ENCODE peak calls at places on chromosomes 4 and X, in four cellular contexts. One of them, this sample, is unnamed.

GRCh38 chr4:120855307-120856001 is 67.1 kb downstream of the PRDM5 start:
- DNase-seq in H9: no peak
- DNase-seq in H1: no peak
- DNase-seq in mesenchymal stem cell: no peak
- DNase-seq in this sample: no peak

GRCh38 chr4:7971881-7972500 is 32.3 kb upstream of the AFAP1 start:
- DNase-seq in H9: no peak
- DNase-seq in H1: no peak
- DNase-seq in mesenchymal stem cell: no peak
- DNase-seq in this sample: no peak

GRCh38 chr4:1795304-1796195 is 2.5 kb downstream of the FGFR3 start:
- DNase-seq in H9: no peak
- DNase-seq in H1: no peak
- DNase-seq in mesenchymal stem cell: no peak
- DNase-seq in this sample: no peak

GRCh38 chr4:122542411-122543236 is 78.2 kb downstream of the IL21 start:
- DNase-seq in H9: no peak
- DNase-seq in H1: no peak
- DNase-seq in mesenchymal stem cell: peak; percentile 79
- DNase-seq in this sample: no peak

GRCh38 chr4:164761233-164761632 is 7.3 kb downstream of the SMIM31 start:
- DNase-seq in H9: no peak
- DNase-seq in H1: no peak
- DNase-seq in mesenchymal stem cell: no peak
- DNase-seq in this sample: no peak

GRCh38 chr4:84878090-84878489 is 88.4 kb downstream of the WDFY3 start:
- DNase-seq in H9: no peak
- DNase-seq in H1: no peak
- DNase-seq in mesenchymal stem cell: peak; percentile 83
- DNase-seq in this sample: no peak

GRCh38 chrX:134803060-134803459 is 144.8 kb upstream of the PLAC1 start:
- DNase-seq in H9: no peak
- DNase-seq in H1: no peak
- DNase-seq in mesenchymal stem cell: no peak
- DNase-seq in this sample: no peak

GRCh38 chr4:188372051-188372450 is 232.8 kb downstream of the TRIML1 start:
- DNase-seq in H9: no peak
- DNase-seq in H1: no peak
- DNase-seq in mesenchymal stem cell: peak; percentile 8
- DNase-seq in this sample: no peak

GRCh38 chr4:110472583-110473329 is 3.2 kb upstream of the ENPEP start:
- DNase-seq in H9: peak; percentile 52
- DNase-seq in H1: peak; percentile 57
- DNase-seq in mesenchymal stem cell: no peak
- DNase-seq in this sample: no peak

GRCh38 chrX:56795309-56795868 is 66.3 kb downstream of the NBDY start:
- DNase-seq in H9: no peak
- DNase-seq in H1: no peak
- DNase-seq in mesenchymal stem cell: no peak
- DNase-seq in this sample: no peak

GRCh38 chrX:72258174-72258573 is 18.9 kb downstream of the RPS4X start:
- DNase-seq in H9: no peak
- DNase-seq in H1: no peak
- DNase-seq in mesenchymal stem cell: peak; percentile 68
- DNase-seq in this sample: no peak
- H3K4me2 ChIP-seq in H9: no peak overlapping the region
- H3K4me2 ChIP-seq in H1: no peak overlapping the region
- H3K4me2 ChIP-seq in mesenchymal stem cell: no peak overlapping the region
- H3K4me2 ChIP-seq in this sample: no peak overlapping the region

GRCh38 chr4:15031993-15032660 is 29.8 kb downstream of the CPEB2 start:
- DNase-seq in H9: no peak
- DNase-seq in H1: no peak
- DNase-seq in mesenchymal stem cell: peak; percentile 27
- DNase-seq in this sample: no peak
- H3K4me1 ChIP-seq in H9: no peaks in the 10 kb centered on the region
- H3K4me1 ChIP-seq in H1: no peaks in the 10 kb centered on the region
- H3K4me1 ChIP-seq in mesenchymal stem cell: no peaks in the 10 kb centered on the region
- H3K4me1 ChIP-seq in this sample: no peaks in the 10 kb centered on the region

DNA sequence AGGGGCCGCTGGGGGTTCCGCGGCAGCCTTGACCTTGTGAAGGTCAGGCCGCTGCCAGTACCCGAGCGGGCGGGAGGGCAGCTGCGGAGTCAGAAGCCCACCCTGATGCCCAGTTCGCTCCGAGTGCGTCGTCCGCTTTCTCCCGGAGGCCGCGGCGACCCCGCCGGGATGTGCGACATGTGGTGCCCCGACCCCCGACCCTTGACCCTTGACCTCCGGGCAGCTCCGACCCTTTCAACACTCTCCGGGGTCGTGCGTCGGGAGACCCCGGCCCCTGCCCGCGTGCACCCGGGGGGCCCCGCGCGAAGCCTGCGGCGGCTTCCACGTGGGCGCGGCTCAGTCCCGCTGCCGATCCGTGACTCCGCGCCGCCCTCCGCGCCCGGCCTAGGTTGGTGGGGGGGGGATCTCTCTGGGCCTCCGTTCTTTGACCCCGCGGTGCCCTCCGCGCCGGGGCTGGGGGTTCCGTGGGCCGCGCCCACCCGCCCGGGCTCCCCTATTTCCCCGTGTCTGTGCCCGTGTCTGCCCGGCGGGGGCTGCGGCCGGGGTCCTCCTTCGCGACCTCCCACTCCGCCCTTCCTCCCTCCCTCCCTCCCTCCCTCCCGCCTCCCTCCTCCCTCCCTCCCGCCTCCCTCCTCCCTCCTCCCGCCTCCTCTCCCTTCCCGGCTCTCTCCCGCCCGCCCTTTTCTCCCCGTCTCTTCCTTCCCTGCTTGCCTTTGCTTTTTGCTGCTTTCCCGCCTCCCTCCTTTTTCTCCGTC is 640 bp upstream of the SLC25A6 start:
- DNase-seq in H9: peak; percentile 74
- DNase-seq in H1: no peak
- DNase-seq in mesenchymal stem cell: peak; percentile 78
- DNase-seq in this sample: no peak
- H2BK12ac ChIP-seq in H9: no peak overlapping the region
- H2BK12ac ChIP-seq in H1: no peak overlapping the region
- H2BK12ac ChIP-seq in mesenchymal stem cell: peak overlapping the region; percentile 33
- H2BK12ac ChIP-seq in this sample: peak overlapping the region; percentile 58

GRCh38 chr4:116001291-116001690 is 887.9 kb upstream of the NDST4 start:
- DNase-seq in H9: no peak
- DNase-seq in H1: no peak
- DNase-seq in mesenchymal stem cell: no peak
- DNase-seq in this sample: no peak
- H3K4me2 ChIP-seq in H9: no peak overlapping the region
- H3K4me2 ChIP-seq in H1: no peak overlapping the region
- H3K4me2 ChIP-seq in mesenchymal stem cell: no peak overlapping the region
- H3K4me2 ChIP-seq in this sample: no peak overlapping the region

GRCh38 chr4:152674359-152674758 is 5.4 kb downstream of the TMEM154 start:
- DNase-seq in H9: no peak
- DNase-seq in H1: no peak
- DNase-seq in mesenchymal stem cell: no peak
- DNase-seq in this sample: no peak
- H3K4me1 ChIP-seq in H9: peaks cover 2% of the 10 kb centered on the region
- H3K4me1 ChIP-seq in H1: no peaks in the 10 kb centered on the region
- H3K4me1 ChIP-seq in mesenchymal stem cell: no peaks in the 10 kb centered on the region
- H3K4me1 ChIP-seq in this sample: peaks cover 2% of the 10 kb centered on the region